ENCODE peak calls at places on chromosomes 3 and 15, in six cellular contexts. D is HCT116, I is OCI-LY7, Y is hepatocyte, G is PC-3, C is SK-N-SH. K is an unnamed sample. For H3K9me2, the result is how much of the 10 kb centered on the place peaks cover.

GRCh38 chr3:141660598-141660947 is 77.5 kb upstream of the RNF7 start:
- DNase-seq in C (no peak), I (no peak), Y (no peak), D (no peak), G (no peak), K (no peak)

GRCh38 chr3:134326760-134327593 is 47.3 kb downstream of the AMOTL2 start:
- DNase-seq in G (peak), Y (peak), C (no peak), D (no peak), I (no peak), K (no peak)

GRCh38 chr3:130507746-130508145 is 9.2 kb upstream of the COL6A6 start:
- DNase-seq in D (no peak), Y (no peak), G (no peak), I (no peak), C (no peak), K (no peak)

GRCh38 chr3:134014270-134014669 is 15.5 kb downstream of the SLCO2A1 start:
- DNase-seq in I (no peak), C (no peak), D (no peak), G (no peak), Y (no peak), K (no peak)

GRCh38 chr3:89617706-89618105 is 510.3 kb downstream of the EPHA3 start:
- DNase-seq in I (no peak), D (no peak), G (no peak), Y (no peak), C (no peak), K (no peak)

GRCh38 chr3:121757087-121757811 is 7.7 kb upstream of the GOLGB1 start:
- DNase-seq in I (peak), Y (no peak), C (no peak), D (no peak), G (no peak), K (peak)

GRCh38 chr15:78859971-78860733 is 12.5 kb upstream of the MORF4L1 start:
- DNase-seq in I (peak), G (peak), D (peak), C (peak), Y (peak), K (peak)

GRCh38 chr3:175041369-175041768 is 182.2 kb downstream of the NAALADL2 start:
- DNase-seq in Y (no peak), I (no peak), C (no peak), D (no peak), G (peak), K (no peak)

GRCh38 chr3:161854232-161854771 is 357.7 kb downstream of the OTOL1 start:
- DNase-seq in I (peak), Y (peak), G (peak), D (peak), C (peak), K (peak)

GRCh38 chr3:138946554-138947302 is at the start of the genes FOXL2 and FOXL2NB:
- DNase-seq in G (no peak), Y (peak), C (peak), I (no peak), D (no peak), K (no peak)

GRCh38 chr3:120622870-120623718 is 27.0 kb downstream of the NDUFB4 start:
- DNase-seq in G (peak), C (no peak), D (peak), I (peak), Y (no peak), K (peak)

GRCh38 chr3:10743366-10744097 is 72.5 kb upstream of the SLC6A11 start:
- DNase-seq in G (no peak), D (no peak), Y (no peak), C (no peak), I (no peak), K (no peak)
- H3K9me2 ChIP-seq in G (under half), D (under half), Y (under half), C (under half), I (under half), K (under half)

GRCh38 chr3:39191103-39191502 is 1.3 kb downstream of the XIRP1 start:
- DNase-seq in I (peak), C (no peak), Y (no peak), D (no peak), G (no peak), K (no peak)
- H3K27ac ChIP-seq in I (no peak), C (no peak), Y (no peak), D (no peak), G (no peak), K (no peak)

DNA sequence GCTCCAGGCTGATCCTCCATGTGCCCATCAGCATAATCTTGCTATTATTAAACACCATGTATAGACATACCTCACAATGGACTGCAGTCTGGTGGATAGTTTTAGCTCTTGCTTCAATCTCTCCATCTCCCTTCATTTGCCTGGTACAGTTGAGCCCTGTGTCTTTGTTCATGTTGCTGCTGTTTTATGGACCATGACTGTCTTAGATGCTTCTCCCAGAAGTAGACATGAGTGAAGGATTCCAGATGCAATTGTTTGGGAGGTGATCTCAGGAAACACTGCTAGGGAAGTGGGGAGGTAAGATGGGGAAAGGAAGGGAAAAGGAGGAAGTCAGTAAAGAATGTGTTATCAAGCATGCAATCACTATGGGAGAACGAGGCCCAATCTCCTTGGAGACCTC is 36.3 kb upstream of the CTNNB1 start:
- DNase-seq in C (no peak), D (no peak), Y (no peak), G (no peak), I (no peak), K (no peak)
- H3K9me2 ChIP-seq in C (under half), D (under half), Y (under half), G (under half), I (under half), K (under half)

DNA sequence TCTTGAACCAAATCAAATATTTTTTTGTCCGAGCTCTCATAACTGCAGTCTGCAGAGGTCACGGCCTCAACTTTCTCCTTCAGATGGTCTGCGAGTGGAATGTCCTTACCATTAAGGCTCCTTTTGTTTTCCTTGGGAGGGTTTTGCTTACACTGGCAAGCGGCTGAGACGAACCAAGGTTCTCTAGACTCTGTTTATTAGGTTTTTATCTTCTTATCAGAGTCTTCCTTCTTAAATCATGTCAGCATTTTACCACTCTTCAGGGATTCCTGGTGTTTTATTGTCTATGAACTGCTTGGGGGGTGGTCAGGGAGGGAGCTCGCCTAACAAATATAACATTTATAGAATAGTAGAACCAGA is 773.7 kb upstream of the NR2F2 start:
- DNase-seq in I (no peak), G (no peak), C (no peak), D (peak), Y (peak), K (no peak)
- H3K27ac ChIP-seq in I (no peak), G (peak), C (peak), D (peak), Y (peak), K (no peak)

GRCh38 chr15:60077581-60078359 is 73.7 kb downstream of the FOXB1 start:
- DNase-seq in D (no peak), Y (no peak), I (no peak), C (no peak), G (no peak), K (no peak)

GRCh38 chr15:60086676-60087446 is 82.8 kb downstream of the FOXB1 start:
- DNase-seq in D (no peak), G (no peak), Y (no peak), I (no peak), C (no peak), K (no peak)

GRCh38 chr15:60083318-60083717 is 79.2 kb downstream of the FOXB1 start:
- DNase-seq in I (no peak), Y (no peak), C (no peak), G (peak), D (no peak), K (no peak)

GRCh38 chr15:60079210-60079609 is 75.1 kb downstream of the FOXB1 start:
- DNase-seq in C (no peak), I (no peak), G (peak), Y (no peak), D (no peak), K (peak)

GRCh38 chr15:60081976-60082375 is 77.9 kb downstream of the FOXB1 start:
- DNase-seq in Y (no peak), I (no peak), G (no peak), C (no peak), D (no peak), K (no peak)
- H3K9me2 ChIP-seq in Y (under half), I (under half), G (under half), C (under half), D (under half), K (under half)

DNA sequence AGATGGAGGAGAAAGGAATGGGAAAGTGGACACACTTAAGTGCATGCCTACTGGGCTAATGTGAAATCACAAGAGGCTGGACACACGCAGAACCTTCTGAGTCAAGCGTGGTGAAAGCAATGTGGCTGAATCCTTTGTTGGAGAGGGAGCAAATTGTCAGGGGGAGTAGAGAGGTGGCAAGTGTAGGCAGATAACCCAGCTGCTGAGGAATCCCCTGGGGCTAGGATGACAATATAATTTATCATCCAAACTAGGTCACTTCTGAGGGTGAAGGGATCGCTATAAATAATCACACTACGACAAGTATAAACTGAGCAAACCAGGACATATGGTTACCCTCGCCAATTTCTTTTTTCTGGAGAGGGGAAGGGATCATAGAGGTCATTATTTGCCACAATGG is 28.7 kb downstream of the TAMM41 start:
- DNase-seq in C (peak), Y (no peak), D (no peak), I (no peak), G (peak), K (no peak)
- H3K27ac ChIP-seq in C (no peak), Y (no peak), D (no peak), I (no peak), G (no peak), K (no peak)

DNA sequence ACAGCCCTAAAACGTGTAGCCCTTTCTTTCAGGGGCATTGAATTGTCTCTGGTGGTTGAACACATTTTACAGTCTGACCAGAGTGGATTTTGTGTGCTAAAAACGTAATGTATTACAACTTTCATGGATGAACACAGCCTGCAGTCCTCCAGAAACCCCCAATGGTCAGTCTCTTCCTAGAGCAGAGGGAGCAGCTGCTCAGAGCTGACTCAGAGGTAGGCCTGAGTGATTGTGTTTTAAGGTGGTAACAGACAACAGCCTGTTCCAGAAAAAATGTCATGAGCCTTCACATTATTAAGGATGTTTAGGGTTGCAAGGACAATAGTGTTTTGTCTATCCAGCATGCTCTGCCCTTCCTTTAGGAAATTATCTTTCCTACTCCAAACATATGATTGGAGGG is 34.5 kb upstream of the CTNNB1 start:
- DNase-seq in Y (no peak), I (no peak), G (no peak), C (no peak), D (no peak), K (no peak)
- H3K9me2 ChIP-seq in Y (under half), I (under half), G (under half), C (under half), D (under half), K (under half)

GRCh38 chr15:38476120-38476519 is 22.2 kb downstream of the FAM98B start:
- DNase-seq in I (no peak), G (no peak), Y (no peak), C (no peak), D (no peak), K (no peak)

GRCh38 chr15:38481113-38481512 is 27.2 kb downstream of the FAM98B start:
- DNase-seq in C (no peak), I (no peak), Y (no peak), D (no peak), G (no peak), K (no peak)

GRCh38 chr15:38477637-38478036 is 23.7 kb downstream of the FAM98B start:
- DNase-seq in C (no peak), G (no peak), D (no peak), I (no peak), Y (no peak), K (no peak)

GRCh38 chr15:38481761-38482160 is 27.8 kb downstream of the FAM98B start:
- DNase-seq in D (no peak), C (no peak), Y (no peak), I (no peak), G (no peak), K (no peak)

DNA sequence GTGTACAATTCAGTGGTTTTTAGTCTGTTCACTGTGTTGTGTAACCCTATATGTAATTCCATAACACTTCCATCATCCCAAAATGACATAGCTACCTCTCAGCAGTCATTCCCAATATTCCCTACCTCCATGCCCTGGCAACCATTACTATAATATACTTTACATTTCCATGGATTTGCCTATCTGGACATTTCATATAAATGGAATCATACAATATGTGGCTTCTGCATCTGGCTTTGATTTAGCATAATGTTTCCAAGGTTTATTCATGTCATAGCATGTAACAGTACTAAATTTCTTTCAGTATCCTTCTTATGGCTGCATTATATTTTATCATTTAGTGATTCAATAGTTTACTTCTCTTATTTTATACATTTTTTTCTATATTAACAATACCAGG is 25.4 kb downstream of the FAM98B start:
- DNase-seq in C (no peak), I (no peak), G (no peak), Y (no peak), D (no peak), K (no peak)
- H3K27ac ChIP-seq in C (no peak), I (no peak), G (no peak), Y (no peak), D (no peak), K (peak)

DNA sequence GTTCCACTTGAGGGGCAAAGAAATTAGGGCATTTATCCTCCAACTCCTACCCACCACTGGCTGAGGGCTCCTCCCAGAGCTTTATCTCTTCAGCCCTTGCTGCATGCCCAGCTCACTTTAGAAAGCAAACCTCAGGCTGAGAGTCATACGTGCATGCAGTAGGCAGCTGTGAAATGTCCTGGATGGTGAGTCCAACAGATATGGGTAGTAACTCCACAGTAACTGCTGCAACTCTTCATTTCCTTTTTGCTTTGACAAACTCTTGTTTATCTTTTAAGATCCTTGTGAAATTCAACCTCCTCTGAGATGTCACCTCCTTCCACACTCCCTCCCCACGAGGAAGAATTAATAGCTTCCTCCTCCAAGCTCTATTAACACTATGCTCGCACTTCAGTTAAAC is 35.9 kb upstream of the CTNNB1 start:
- DNase-seq in C (no peak), I (no peak), G (no peak), Y (peak), D (no peak), K (no peak)
- H3K9me2 ChIP-seq in C (under half), I (under half), G (under half), Y (under half), D (under half), K (under half)